ENCODE peak calls at places on chromosomes 7 and 10, in four cellular contexts. J is osteoblast, H is colonic mucosa, E is WERI-Rb-1. O is an unnamed sample.

GRCh38 chr7:159115601-159116501 is 28.8 kb downstream of the VIPR2 start:
- DNase-seq in J (no peak), H (no peak), E (peak; percentile 75), O (no peak)

GRCh38 chr10:30784521-30784895 is 155.0 kb upstream of the LYZL2 start:
- DNase-seq in J (no peak), H (no peak), E (no peak), O (peak; percentile 57)

GRCh38 chr7:101096331-101096956 is 11.2 kb downstream of the TRIM56 start:
- DNase-seq in J (no peak), H (no peak), E (no peak), O (no peak)

GRCh38 chr7:97009753-97010732 is 4.7 kb downstream of the DLX6 start:
- DNase-seq in J (no peak), H (no peak), E (no peak), O (no peak)

GRCh38 chr10:93065675-93066543 is 5.3 kb downstream of the CYP26C1 start:
- DNase-seq in J (peak; percentile 92), H (no peak), E (no peak), O (no peak)

GRCh38 chr7:23072043-23072442 is 33.5 kb upstream of the KLHL7 start:
- DNase-seq in J (no peak), H (no peak), E (no peak), O (no peak)

GRCh38 chr7:151110941-151111645 is 24.8 kb downstream of the AGAP3 start:
- DNase-seq in J (peak; percentile 100), H (peak; percentile 86), E (peak; percentile 72), O (no peak)

GRCh38 chr10:119817991-119818888 is 54.4 kb downstream of the MCMBP start:
- DNase-seq in J (peak; percentile 88), H (peak; percentile 27), E (no peak), O (no peak)

GRCh38 chr10:9028211-9028610 is 973.7 kb downstream of the GATA3 start:
- DNase-seq in J (no peak), H (no peak), E (no peak), O (no peak)

GRCh38 chr7:127708788-127709187 is 56.8 kb downstream of the SND1 start:
- DNase-seq in J (peak; percentile 27), H (peak; percentile 79), E (peak; percentile 75), O (peak; percentile 91)

GRCh38 chr7:16989883-16990413 is 108.2 kb upstream of the AGR3 start:
- DNase-seq in J (peak; percentile 49), H (peak; percentile 90), E (no peak), O (peak; percentile 61)

GRCh38 chr7:81624021-81624630 is 145.7 kb downstream of the HGF start:
- DNase-seq in J (no peak), H (no peak), E (no peak), O (no peak)

GRCh38 chr10:74282151-74282852 is 131.3 kb downstream of the ADK start:
- DNase-seq in J (no peak), H (no peak), E (no peak), O (peak; percentile 53)

GRCh38 chr10:18164771-18165361 is 24.6 kb downstream of the CACNB2 start:
- DNase-seq in J (no peak), H (no peak), E (no peak), O (peak; percentile 67)

GRCh38 chr7:157674027-157674714 is 337.4 kb downstream of the DNAJB6 start:
- DNase-seq in J (no peak), H (no peak), E (peak; percentile 5), O (no peak)

GRCh38 chr7:373818-374705 is 84.1 kb downstream of the FOXL3 start:
- DNase-seq in J (peak; percentile 76), H (no peak), E (peak; percentile 7), O (no peak)

GRCh38 chr10:10826125-10826524 is 191.5 kb upstream of the CELF2 start:
- DNase-seq in J (peak; percentile 30), H (no peak), E (no peak), O (peak; percentile 87)

GRCh38 chr10:8410506-8410905 is 356.0 kb downstream of the GATA3 start:
- DNase-seq in J (no peak), H (no peak), E (no peak), O (no peak)

GRCh38 chr7:30665043-30665442 is 17.2 kb downstream of the CRHR2 start:
- DNase-seq in J (no peak), H (no peak), E (no peak), O (no peak)

DNA sequence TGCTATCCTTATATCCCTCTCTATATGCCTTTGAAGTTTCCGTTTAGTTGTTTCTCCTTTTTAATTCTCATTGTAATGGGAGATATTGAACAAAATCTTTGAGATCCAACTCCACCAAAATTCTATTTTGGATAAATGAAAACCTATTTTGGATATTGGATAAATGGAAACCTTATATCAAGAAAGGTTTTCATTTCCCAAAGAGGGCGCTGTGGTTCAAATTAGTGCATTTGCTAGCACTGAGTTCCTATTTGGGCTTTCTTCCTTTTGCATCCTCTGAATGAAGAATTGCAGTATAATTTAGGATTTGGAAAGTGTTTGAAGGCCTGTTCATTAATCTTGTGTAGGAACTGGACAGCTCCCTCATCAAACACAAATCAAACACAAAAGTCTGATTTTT is 80.7 kb upstream of the KLF14 start:
- DNase-seq in J (no peak), H (no peak), E (no peak), O (peak; percentile 10)
- TF ChIP-seq CTCF in J (peak; percentile 72), H (no peak), E (peak; percentile 28), O (peak; percentile 63)

GRCh38 chr7:141073173-141073640 is 657 bp upstream of the TMEM178B start:
- DNase-seq in J (peak; percentile 90), H (no peak), E (peak; percentile 22), O (no peak)
- H3K4me3 ChIP-seq in J (peak overlapping the region; percentile 63), H (peak overlapping the region; percentile 53), E (peak overlapping the region; percentile 73), O (peak overlapping the region; percentile 42)

GRCh38 chr7:95794917-95795515 is 22.7 kb downstream of the DYNC1I1 start:
- DNase-seq in J (no peak), H (no peak), E (peak; percentile 26), O (no peak)
- TF ChIP-seq CTCF in J (peak; percentile 62), H (peak; percentile 40), E (peak; percentile 56), O (peak; percentile 53)

DNA sequence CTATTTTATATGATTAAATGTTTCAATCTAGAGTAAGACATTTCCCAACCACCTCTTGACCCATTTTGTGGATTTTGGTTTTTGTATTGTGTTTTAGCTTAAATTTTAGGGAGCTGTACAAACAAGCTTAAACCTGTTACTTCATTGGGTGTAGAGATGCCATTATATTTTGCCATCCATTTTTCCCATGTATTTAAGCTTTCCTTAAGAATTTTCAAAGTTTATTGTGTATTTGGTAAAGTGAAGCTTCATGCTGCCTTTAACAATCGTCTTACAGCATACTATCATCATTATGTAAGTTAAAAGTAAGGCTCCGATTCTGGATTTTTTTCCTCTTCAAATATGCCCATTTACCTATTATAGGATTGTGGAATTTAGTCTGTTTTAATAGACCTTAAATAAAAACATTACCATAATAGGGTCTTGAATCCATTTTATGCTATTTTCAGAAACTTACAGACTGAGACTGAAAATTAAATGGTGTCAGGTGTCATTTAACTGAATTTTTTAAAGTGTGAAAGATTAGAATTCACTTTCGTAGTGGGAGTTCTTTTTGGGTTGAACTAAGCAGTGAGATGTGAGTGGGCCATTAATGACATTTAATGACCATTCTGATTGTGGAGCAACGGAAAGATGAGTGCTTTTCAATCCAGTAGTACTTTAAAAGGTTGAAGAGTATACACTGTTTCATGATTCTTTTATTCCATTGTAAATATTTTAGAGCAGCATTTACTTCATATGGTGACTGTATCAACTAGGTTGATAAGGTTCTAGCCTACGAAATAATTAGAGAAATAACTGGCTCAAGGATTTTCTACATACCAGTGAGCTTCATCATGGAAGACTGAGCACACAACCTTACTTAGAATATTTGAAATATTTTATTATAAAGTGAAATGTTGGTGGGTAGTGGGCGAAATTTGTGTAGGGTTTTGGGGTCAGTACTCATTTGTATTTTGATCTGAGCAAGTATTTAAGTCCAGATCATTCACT is 2.4 kb downstream of the KMT2E start:
- DNase-seq in J (peak; percentile 35), H (no peak), E (no peak), O (no peak)
- H3K4me3 ChIP-seq in J (peak overlapping the region; percentile 94), H (peak overlapping the region; percentile 62), E (peak overlapping the region; percentile 84), O (peak overlapping the region; percentile 64)

GRCh38 chr7:143351060-143351459 is 11.5 kb downstream of the FAM131B start:
- DNase-seq in J (peak; percentile 69), H (no peak), E (no peak), O (no peak)

GRCh38 chr7:143351574-143351973 is 10.9 kb downstream of the FAM131B start:
- DNase-seq in J (no peak), H (no peak), E (no peak), O (no peak)

GRCh38 chr7:143346018-143346417 is 16.5 kb downstream of the FAM131B start:
- DNase-seq in J (peak; percentile 27), H (no peak), E (no peak), O (no peak)

GRCh38 chr7:143345428-143345900 is 17.0 kb downstream of the FAM131B start:
- DNase-seq in J (peak; percentile 83), H (peak; percentile 64), E (peak; percentile 87), O (no peak)

DNA sequence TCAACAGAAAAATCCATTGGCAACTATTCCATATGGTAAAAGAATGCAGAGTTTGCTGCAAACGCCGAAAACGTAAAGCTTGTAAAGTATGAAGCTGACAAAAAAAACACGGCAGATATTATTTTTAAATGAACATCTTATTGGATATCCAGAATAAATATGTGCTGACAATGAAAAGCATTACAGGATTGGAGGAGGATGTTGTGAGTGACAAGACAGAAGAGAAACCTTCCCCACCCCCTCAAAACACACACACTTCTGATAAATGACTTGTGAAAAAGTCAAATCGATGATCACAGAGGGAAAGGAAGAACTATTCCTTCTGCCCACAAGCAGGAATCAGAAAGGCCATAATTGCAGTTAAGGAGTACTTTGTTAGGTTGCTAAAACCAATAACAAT is 14.6 kb downstream of the FAM131B start:
- DNase-seq in J (no peak), H (no peak), E (no peak), O (no peak)
- TF ChIP-seq CTCF in J (no peak), H (no peak), E (no peak), O (no peak)